ENCODE peak calls at places on chromosomes 2 and 18, in nine cellular contexts. C is stimulated activated CD8-positive, alpha-beta memory T cell treated with anti-CD3 and anti-CD28 coated beads, Interleukin-4, amount 100 ng/mL, for 24 hours; N is AG09309; L is HTR-8/SVneo; H is kidney tubule cell; G is NCI-H510A; P is fibroblast of pulmonary artery; X is NCI-H1105; Q is HuH-7.5. W is an unnamed sample.

GRCh38 chr2:47964722-47965434 is 58.6 kb upstream of the FBXO11 start:
- DNase-seq in C (no peak), N (no peak), L (no peak), H (no peak), G (no peak), P (no peak), X (no peak), Q (no peak), W (peak; percentile 47)

GRCh38 chr2:118622931-118623330 is 224.5 kb downstream of the EN1 start:
- DNase-seq in C (no peak), N (no peak), L (no peak), H (no peak), G (no peak), P (no peak), X (no peak), Q (no peak), W (no peak)

GRCh38 chr2:188984126-188984525 is 10.0 kb downstream of the COL3A1 start:
- DNase-seq in C (no peak), N (no peak), L (no peak), H (no peak), G (no peak), P (peak; percentile 64), X (no peak), Q (no peak), W (no peak)

GRCh38 chr2:17658251-17658843 is 95.3 kb downstream of the SMC6 start:
- DNase-seq in C (no peak), N (peak; percentile 96), L (no peak), H (no peak), G (no peak), P (peak; percentile 27), X (no peak), Q (no peak), W (no peak)

GRCh38 chr2:41222593-41222992 is 770.7 kb upstream of the SLC8A1 start:
- DNase-seq in C (no peak), N (no peak), L (no peak), H (no peak), G (no peak), P (no peak), X (no peak), Q (no peak), W (no peak)

GRCh38 chr2:207042155-207042554 is 102.8 kb downstream of the CPO start:
- DNase-seq in C (no peak), N (peak; percentile 3), L (no peak), H (no peak), G (no peak), P (no peak), X (no peak), Q (no peak), W (no peak)

GRCh38 chr2:141062443-141062842 is 1068.4 kb downstream of the LRP1B start:
- DNase-seq in C (no peak), N (no peak), L (no peak), H (no peak), G (no peak), P (no peak), X (no peak), Q (no peak), W (no peak)

GRCh38 chr2:175036582-175037018 is 31.4 kb upstream of the CHN1 start:
- DNase-seq in C (no peak), N (no peak), L (peak; percentile 35), H (peak; percentile 33), G (peak; percentile 45), P (peak; percentile 36), X (peak; percentile 5), Q (no peak), W (no peak)

GRCh38 chr18:58599106-58599505 is 29.8 kb downstream of the ALPK2 start:
- DNase-seq in C (no peak), N (no peak), L (no peak), H (peak; percentile 99), G (no peak), P (no peak), X (no peak), Q (no peak), W (no peak)

GRCh38 chr2:217085543-217085942 is 225.7 kb upstream of the TNP1 start:
- DNase-seq in C (no peak), N (no peak), L (no peak), H (peak; percentile 90), G (no peak), P (no peak), X (no peak), Q (no peak), W (no peak)

GRCh38 chr2:102101844-102102635 is 40.5 kb upstream of the IL1R1 start:
- DNase-seq in C (no peak), N (no peak), L (no peak), H (no peak), G (no peak), P (peak; percentile 68), X (no peak), Q (no peak), W (no peak)

GRCh38 chr18:46917808-46918600 is 602 bp downstream of the KATNAL2 start:
- DNase-seq in C (no peak), N (no peak), L (peak; percentile 22), H (no peak), G (no peak), P (peak; percentile 25), X (peak; percentile 11), Q (no peak), W (no peak)

GRCh38 chr2:78601113-78601512 is 424.4 kb upstream of the REG3G start:
- DNase-seq in C (no peak), N (no peak), L (no peak), H (no peak), G (no peak), P (no peak), X (no peak), Q (no peak), W (no peak)

GRCh38 chr2:141714486-141714885 is 416.3 kb downstream of the LRP1B start:
- DNase-seq in C (no peak), N (no peak), L (no peak), H (no peak), G (no peak), P (no peak), X (no peak), Q (no peak), W (no peak)

GRCh38 chr2:164786787-164787186 is 54.8 kb downstream of the COBLL1 start:
- DNase-seq in C (no peak), N (no peak), L (no peak), H (no peak), G (no peak), P (no peak), X (no peak), Q (no peak), W (no peak)

GRCh38 chr2:25521665-25522387 is 151.6 kb downstream of the DTNB start:
- DNase-seq in C (no peak), N (peak; percentile 49), L (peak; percentile 65), H (peak; percentile 68), G (peak; percentile 3), P (peak; percentile 91), X (peak; percentile 69), Q (peak; percentile 16), W (peak; percentile 66)

GRCh38 chr2:71772510-71773172 is 319.3 kb downstream of the DYSF start:
- DNase-seq in C (no peak), N (no peak), L (no peak), H (no peak), G (no peak), P (no peak), X (no peak), Q (no peak), W (no peak)

GRCh38 chr2:111694690-111695089 is 189.3 kb downstream of the ANAPC1 start:
- DNase-seq in C (no peak), N (peak; percentile 69), L (no peak), H (peak; percentile 50), G (no peak), P (peak; percentile 98), X (no peak), Q (no peak), W (peak; percentile 10)

GRCh38 chr18:57533901-57534300 is 52.6 kb downstream of the FECH start:
- DNase-seq in C (no peak), N (no peak), L (no peak), H (no peak), G (no peak), P (no peak), X (no peak), Q (no peak), W (no peak)

GRCh38 chr18:49168970-49169619 is 218.3 kb upstream of the SMAD7 start:
- DNase-seq in C (peak; percentile 2), N (no peak), L (no peak), H (peak; percentile 75), G (no peak), P (no peak), X (no peak), Q (no peak), W (no peak)

GRCh38 chr18:48546411-48546810 is 7.6 kb downstream of the CTIF start:
- DNase-seq in C (no peak), N (no peak), L (no peak), H (peak; percentile 55), G (no peak), P (peak; percentile 79), X (no peak), Q (no peak), W (no peak)

GRCh38 chr2:18137096-18137495 is 258.6 kb downstream of the KCNS3 start:
- DNase-seq in C (no peak), N (no peak), L (no peak), H (no peak), G (no peak), P (no peak), X (no peak), Q (no peak), W (no peak)

GRCh38 chr18:12334280-12335262 is 26.5 kb downstream of the TUBB6 start:
- DNase-seq in C (no peak), N (no peak), L (no peak), H (no peak), G (no peak), P (no peak), X (no peak), Q (no peak), W (no peak)

GRCh38 chr2:64491426-64491825 is 32.7 kb upstream of the AFTPH start:
- DNase-seq in C (no peak), N (no peak), L (no peak), H (no peak), G (no peak), P (peak; percentile 40), X (no peak), Q (no peak), W (no peak)

GRCh38 chr2:185202928-185203327 is 535.7 kb upstream of the FSIP2 start:
- DNase-seq in C (no peak), N (no peak), L (no peak), H (no peak), G (no peak), P (no peak), X (no peak), Q (no peak), W (no peak)

GRCh38 chr2:221569342-221570278 is 2.5 kb downstream of the EPHA4 start:
- DNase-seq in C (no peak), N (no peak), L (no peak), H (no peak), G (no peak), P (no peak), X (no peak), Q (no peak), W (no peak)

GRCh38 chr2:15993666-15994065 is 53.3 kb downstream of the MYCN start:
- DNase-seq in C (no peak), N (no peak), L (no peak), H (no peak), G (no peak), P (no peak), X (no peak), Q (no peak), W (no peak)

GRCh38 chr2:105005170-105005569 is 32.7 kb upstream of the MRPS9 start:
- DNase-seq in C (no peak), N (no peak), L (no peak), H (no peak), G (no peak), P (no peak), X (no peak), Q (no peak), W (no peak)

GRCh38 chr2:134677866-134678774 is 40.7 kb downstream of the TMEM163 start:
- DNase-seq in C (no peak), N (no peak), L (no peak), H (no peak), G (no peak), P (peak; percentile 52), X (no peak), Q (no peak), W (no peak)

GRCh38 chr2:239177908-239178307 is 222.9 kb downstream of the HDAC4 start:
- DNase-seq in C (no peak), N (no peak), L (no peak), H (no peak), G (no peak), P (no peak), X (no peak), Q (no peak), W (no peak)

GRCh38 chr2:74199275-74199701 is 873 bp downstream of the MTHFD2 start:
- DNase-seq in C (no peak), N (no peak), L (peak; percentile 84), H (no peak), G (no peak), P (no peak), X (no peak), Q (no peak), W (no peak)

W was measured in Caki2.